ENCODE peak calls at places on chromosome 6, in six cellular contexts. V, L, R, F, B and M are unnamed samples.

GRCh38 chr6:71486466-71486865 is 197.9 kb downstream of the OGFRL1 start:
- DNase-seq in F (no peak), R (no peak), V (no peak), L (no peak), B (no peak), M (no peak)

GRCh38 chr6:135141182-135141581 is 39.9 kb upstream of the MYB start:
- DNase-seq in L (no peak), B (no peak), V (no peak), R (no peak), F (no peak), M (no peak)

GRCh38 chr6:142296975-142297604 is 4.7 kb upstream of the ADGRG6 start:
- DNase-seq in B (no peak), F (no peak), L (no peak), R (no peak), V (no peak), M (no peak)

GRCh38 chr6:163634514-163635171 is 220.1 kb downstream of the QKI start:
- DNase-seq in F (no peak), B (no peak), L (no peak), V (no peak), R (no peak), M (no peak)

GRCh38 chr6:4282926-4283325 is 147.6 kb upstream of the ECI2 start:
- DNase-seq in R (no peak), B (no peak), L (no peak), F (no peak), V (no peak), M (no peak)

GRCh38 chr6:10516953-10517352 is 4.2 kb upstream of the GCNT2 start:
- DNase-seq in L (no peak), F (no peak), B (no peak), R (no peak), V (no peak), M (no peak)

GRCh38 chr6:81031429-81031828 is 721.1 kb downstream of the TENT5A start:
- DNase-seq in B (no peak), F (no peak), V (no peak), L (no peak), R (no peak), M (no peak)

GRCh38 chr6:73774311-73774766 is 78.3 kb downstream of the CD109 start:
- DNase-seq in V (no peak), R (no peak), F (peak), B (no peak), L (no peak), M (no peak)

GRCh38 chr6:40841721-40842120 is 197.3 kb downstream of the UNC5CL start:
- DNase-seq in R (no peak), L (no peak), V (no peak), B (no peak), F (no peak), M (no peak)

GRCh38 chr6:34514593-34515472 is 41.3 kb downstream of the SPDEF start:
- DNase-seq in V (no peak), L (no peak), B (peak), F (peak), R (no peak), M (no peak)

GRCh38 chr6:36727491-36728021 is 29.9 kb downstream of the RAB44 start:
- DNase-seq in R (no peak), V (no peak), B (no peak), F (no peak), L (no peak), M (no peak)

GRCh38 chr6:53280207-53280606 is 68.5 kb downstream of the ELOVL5 start:
- DNase-seq in L (no peak), V (no peak), F (no peak), B (no peak), R (no peak), M (no peak)

GRCh38 chr6:157269261-157269794 is 54.0 kb downstream of the TMEM242 start:
- DNase-seq in F (no peak), L (no peak), V (no peak), B (no peak), R (no peak), M (no peak)

GRCh38 chr6:109373762-109374161 is 8.5 kb downstream of the CD164 start:
- DNase-seq in V (peak), L (peak), B (no peak), F (no peak), R (no peak), M (no peak)

GRCh38 chr6:1424306-1424927 is 35.0 kb downstream of the FOXF2 start:
- DNase-seq in V (peak), R (no peak), F (peak), B (no peak), L (no peak), M (no peak)

GRCh38 chr6:37060195-37060559 is 54.7 kb downstream of the FGD2 start:
- DNase-seq in L (no peak), F (no peak), B (no peak), V (no peak), R (no peak), M (no peak)

GRCh38 chr6:161882196-161882595 is 608.3 kb upstream of the AGPAT4 start:
- DNase-seq in B (no peak), F (no peak), R (no peak), L (no peak), V (no peak), M (no peak)

GRCh38 chr6:87487555-87487954 is 14.8 kb downstream of the SLC35A1 start:
- DNase-seq in R (no peak), V (no peak), B (no peak), L (no peak), F (no peak), M (no peak)

GRCh38 chr6:42914546-42914945 is 1.3 kb upstream of the PTCRA start:
- DNase-seq in L (no peak), V (no peak), F (no peak), R (no peak), B (no peak), M (no peak)

GRCh38 chr6:1393641-1394283 is 4.4 kb downstream of the FOXF2 start:
- DNase-seq in V (peak), L (no peak), F (no peak), B (no peak), R (no peak), M (no peak)

GRCh38 chr6:56618050-56618449 is 24.6 kb downstream of the DST start:
- DNase-seq in R (no peak), B (no peak), F (no peak), V (no peak), L (no peak), M (no peak)

GRCh38 chr6:156854466-156855161 is 77.4 kb downstream of the ARID1B start:
- DNase-seq in F (no peak), R (no peak), B (no peak), L (no peak), V (no peak), M (no peak)

GRCh38 chr6:28758046-28758817 is 165.6 kb downstream of the TRIM27 start:
- DNase-seq in R (no peak), F (peak), L (no peak), V (no peak), B (no peak), M (no peak)

GRCh38 chr6:56865081-56865875 is 89.6 kb upstream of the BEND6 start:
- DNase-seq in F (no peak), L (no peak), V (no peak), R (no peak), B (no peak), M (no peak)

GRCh38 chr6:170091639-170092579 is 199.0 kb downstream of the DLL1 start:
- DNase-seq in R (peak), B (no peak), L (peak), F (no peak), V (no peak), M (peak)

GRCh38 chr6:31402324-31403282 is 792 bp upstream of the MICA start:
- DNase-seq in R (no peak), B (no peak), V (peak), F (no peak), L (peak), M (no peak)